ENCODE peak calls at places on chromosomes 13 and 19, in eight cellular contexts. P is WTC11; B is RPMI7951; C is activated T-cell treated with anti-CD3 and anti-CD28 coated beads for 4 hours; G is amniotic stem cell; A is frontal cortex; Y is DMS153; N is stimulated activated CD8-positive, alpha-beta memory T cell treated with anti-CD3 and anti-CD28 coated beads, Interleukin-2, amount 100 ng/mL, for 48 hours. D is an unnamed sample.

GRCh38 chr19:41886761-41887710 is 4.1 kb downstream of the ARHGEF1 start:
- DNase-seq in N (no peak), C (no peak), A (no peak), P (no peak), Y (no peak), B (no peak), G (no peak), D (no peak)

GRCh38 chr19:10820173-10820572 is 15.8 kb downstream of the TMED1 start:
- DNase-seq in G (no peak), N (no peak), Y (no peak), A (no peak), B (no peak), C (no peak), P (no peak), D (no peak)

GRCh38 chr19:46461537-46461936 is 9.8 kb downstream of the PNMA8A start:
- DNase-seq in B (no peak), A (no peak), Y (no peak), C (no peak), G (no peak), N (no peak), P (no peak), D (no peak)

GRCh38 chr19:17001603-17002183 is 24.9 kb downstream of the CPAMD8 start:
- DNase-seq in C (peak; percentile 48), N (peak; percentile 42), G (no peak), B (no peak), Y (no peak), P (no peak), A (no peak), D (peak; percentile 31)

GRCh38 chr19:54533476-54533875 is 30.8 kb downstream of the LAIR2 start:
- DNase-seq in A (no peak), P (no peak), G (no peak), Y (no peak), C (no peak), N (no peak), B (no peak), D (no peak)

GRCh38 chr19:45994456-45994988 is 745 bp upstream of the CCDC61 start:
- DNase-seq in N (no peak), Y (no peak), A (no peak), C (no peak), G (no peak), B (no peak), P (no peak), D (no peak)

GRCh38 chr19:9565900-9566705 is 18.2 kb downstream of the ZNF121 start:
- DNase-seq in C (no peak), G (no peak), N (no peak), A (no peak), P (no peak), B (peak; percentile 26), Y (no peak), D (no peak)

GRCh38 chr13:34174671-34175145 is 356.8 kb downstream of the RFC3 start:
- DNase-seq in Y (no peak), N (no peak), C (no peak), B (no peak), P (no peak), A (no peak), G (no peak), D (no peak)

GRCh38 chr13:49300716-49301589 is 53.2 kb downstream of the CDADC1 start:
- DNase-seq in N (peak; percentile 34), Y (peak; percentile 71), G (peak; percentile 46), C (peak; percentile 56), B (peak; percentile 67), P (peak; percentile 35), A (peak; percentile 72), D (peak; percentile 63)

GRCh38 chr19:42279902-42280760 is 11.1 kb downstream of the CIC start:
- DNase-seq in N (peak; percentile 87), Y (peak; percentile 77), P (peak; percentile 88), G (peak; percentile 63), A (peak; percentile 95), B (peak; percentile 92), C (peak; percentile 70), D (peak; percentile 72)

GRCh38 chr13:35367586-35367985 is 108.9 kb downstream of the MAB21L1 start:
- DNase-seq in N (no peak), Y (no peak), G (no peak), B (no peak), A (no peak), C (no peak), P (no peak), D (no peak)

GRCh38 chr13:40665754-40666057 is 735 bp downstream of the FOXO1 start:
- DNase-seq in A (peak; percentile 35), Y (peak; percentile 13), P (peak; percentile 21), G (no peak), N (no peak), C (peak; percentile 27), B (peak; percentile 21), D (no peak)

GRCh38 chr19:55536951-55537740 is at the start of gene SBK2:
- DNase-seq in B (no peak), G (no peak), A (no peak), Y (no peak), P (peak; percentile 96), C (no peak), N (no peak), D (no peak)

GRCh38 chr19:34645551-34645950 is 31.4 kb downstream of the SCGB2B2 start:
- DNase-seq in Y (no peak), P (no peak), N (no peak), A (no peak), B (no peak), C (no peak), G (no peak), D (no peak)

GRCh38 chr13:74040200-74040599 is 94.0 kb downstream of the KLF12 start:
- DNase-seq in G (no peak), N (peak; percentile 13), C (no peak), Y (no peak), P (peak; percentile 87), A (no peak), B (peak; percentile 55), D (no peak)

GRCh38 chr13:67916650-67917049 is 686.5 kb upstream of the PCDH9 start:
- DNase-seq in C (no peak), P (no peak), Y (no peak), B (no peak), A (no peak), G (no peak), N (no peak), D (no peak)

GRCh38 chr19:50822661-50823208 is 852 bp downstream of the KLK1 start:
- DNase-seq in P (no peak), N (no peak), G (no peak), Y (no peak), A (no peak), B (no peak), C (no peak), D (no peak)

GRCh38 chr13:36344173-36344572 is 2.0 kb downstream of the SPART start:
- DNase-seq in Y (no peak), C (no peak), P (no peak), N (no peak), B (peak; percentile 68), G (no peak), A (no peak), D (no peak)

D was measured in stimulated activated CD4-positive, alpha-beta T cell treated with anti-CD3 and anti-CD28 coated beads, Interleukin-1b, Interleukin-23, amount 100 ng/mL, for 4 hours.